ENCODE peak calls at places on chromosome 14, in seven cellular contexts. W is HT-29; I is neural crest cell; D is NCI-H1105; L is mesendoderm; C is effector CD4-positive, alpha-beta T cell; K is activated T-cell treated with anti-CD3 and anti-CD28 coated beads, Interleukin-2, amount 50 U/mL, for 1 hour. X is an unnamed sample.

GRCh38 chr14:73878436-73878835 is 8.2 kb upstream of the ZNF410 start:
- DNase-seq in W (no peak), I (no peak), D (no peak), L (no peak), C (no peak), K (no peak), X (no peak)

GRCh38 chr14:30754778-30755177 is 119.6 kb upstream of the COCH start:
- DNase-seq in W (no peak), I (no peak), D (no peak), L (no peak), C (no peak), K (no peak), X (no peak)

GRCh38 chr14:38248629-38249028 is 7.3 kb downstream of the CLEC14A start:
- DNase-seq in W (no peak), I (no peak), D (no peak), L (peak), C (no peak), K (no peak), X (no peak)

GRCh38 chr14:21220874-21221477 is 48.3 kb downstream of the HNRNPC start:
- DNase-seq in W (no peak), I (no peak), D (no peak), L (no peak), C (no peak), K (no peak), X (no peak)

GRCh38 chr14:96275182-96276112 is 19.4 kb downstream of the BDKRB1 start:
- DNase-seq in W (peak), I (peak), D (peak), L (peak), C (peak), K (peak), X (peak)

GRCh38 chr14:24481622-24482324 is 26.3 kb downstream of the CMA1 start:
- DNase-seq in W (peak), I (peak), D (no peak), L (peak), C (peak), K (peak), X (no peak)

GRCh38 chr14:21385170-21385904 is 1.5 kb upstream of the SUPT16H start:
- DNase-seq in W (peak), I (no peak), D (no peak), L (no peak), C (no peak), K (no peak), X (no peak)

GRCh38 chr14:104130974-104131651 is 7.3 kb upstream of the KIF26A start:
- DNase-seq in W (peak), I (no peak), D (no peak), L (peak), C (no peak), K (no peak), X (peak)

GRCh38 chr14:94395306-94395899 is 7.0 kb upstream of the SERPINA1 start:
- DNase-seq in W (no peak), I (no peak), D (no peak), L (no peak), C (no peak), K (no peak), X (no peak)

GRCh38 chr14:97166497-97166896 is 369.3 kb downstream of the VRK1 start:
- DNase-seq in W (no peak), I (no peak), D (no peak), L (no peak), C (no peak), K (no peak), X (no peak)

GRCh38 chr14:64943981-64944520 is 1.5 kb upstream of the GPX2 start:
- DNase-seq in W (peak), I (no peak), D (no peak), L (no peak), C (no peak), K (no peak), X (no peak)

GRCh38 chr14:64654072-64654899 is 49.9 kb upstream of the PLEKHG3 start:
- DNase-seq in W (peak), I (no peak), D (no peak), L (no peak), C (no peak), K (no peak), X (no peak)

GRCh38 chr14:64703393-64704144 is 655 bp upstream of the PLEKHG3 start:
- DNase-seq in W (no peak), I (no peak), D (no peak), L (peak), C (no peak), K (no peak), X (no peak)

GRCh38 chr14:42214981-42215491 is 608.4 kb downstream of the LRFN5 start:
- DNase-seq in W (peak), I (no peak), D (no peak), L (peak), C (no peak), K (no peak), X (no peak)

GRCh38 chr14:72521968-72522741 is 371.7 kb downstream of the DPF3 start:
- DNase-seq in W (no peak), I (no peak), D (no peak), L (no peak), C (no peak), K (no peak), X (no peak)

GRCh38 chr14:61526405-61527312 is 168.7 kb upstream of the HIF1A start:
- DNase-seq in W (peak), I (no peak), D (no peak), L (no peak), C (no peak), K (no peak), X (peak)

GRCh38 chr14:32559595-32559994 is 230.5 kb downstream of the AKAP6 start:
- DNase-seq in W (no peak), I (no peak), D (no peak), L (no peak), C (no peak), K (no peak), X (no peak)

GRCh38 chr14:102363182-102363952 is 626 bp downstream of the TECPR2 start:
- DNase-seq in W (peak), I (peak), D (peak), L (peak), C (peak), K (no peak), X (peak)

GRCh38 chr14:95319312-95320075 is at the start of gene CLMN:
- DNase-seq in W (no peak), I (peak), D (peak), L (peak), C (no peak), K (peak), X (peak)

GRCh38 chr14:59107819-59108218 is 80.6 kb upstream of the DAAM1 start:
- DNase-seq in W (peak), I (no peak), D (peak), L (no peak), C (no peak), K (no peak), X (no peak)

GRCh38 chr14:80491562-80492139 is 280.3 kb upstream of the DIO2 start:
- DNase-seq in W (no peak), I (no peak), D (no peak), L (no peak), C (no peak), K (no peak), X (no peak)

GRCh38 chr14:60965402-60965801 is 15.5 kb downstream of the TRMT5 start:
- DNase-seq in W (no peak), I (no peak), D (no peak), L (no peak), C (no peak), K (no peak), X (no peak)

GRCh38 chr14:21846227-21846885 is 172.7 kb upstream of the OR4E1 start:
- DNase-seq in W (peak), I (peak), D (no peak), L (peak), C (peak), K (peak), X (no peak)

GRCh38 chr14:61475316-61475715 is 153.9 kb downstream of the PRKCH start:
- DNase-seq in W (peak), I (no peak), D (peak), L (peak), C (no peak), K (no peak), X (no peak)

GRCh38 chr14:70697681-70698080 is 56.0 kb downstream of the TTC9 start:
- DNase-seq in W (peak), I (no peak), D (no peak), L (no peak), C (no peak), K (no peak), X (no peak)

GRCh38 chr14:93969082-93969828 is 7.1 kb downstream of the ASB2 start:
- DNase-seq in W (no peak), I (no peak), D (no peak), L (no peak), C (no peak), K (no peak), X (peak)

GRCh38 chr14:105084741-105085571 is 19.7 kb upstream of the GPR132 start:
- DNase-seq in W (no peak), I (no peak), D (no peak), L (no peak), C (no peak), K (no peak), X (no peak)

GRCh38 chr14:30907659-30908057 is 33.3 kb downstream of the COCH start:
- DNase-seq in W (no peak), I (no peak), D (no peak), L (no peak), C (no peak), K (no peak), X (no peak)

GRCh38 chr14:24310666-24311604 is at the start of gene LTB4R:
- DNase-seq in W (peak), I (no peak), D (no peak), L (no peak), C (peak), K (peak), X (peak)

GRCh38 chr14:53149656-53150319 is 3.3 kb downstream of the DDHD1 start:
- DNase-seq in W (no peak), I (no peak), D (no peak), L (no peak), C (no peak), K (no peak), X (no peak)

GRCh38 chr14:71400821-71401447 is 493.7 kb downstream of the PCNX1 start:
- DNase-seq in W (no peak), I (no peak), D (no peak), L (no peak), C (no peak), K (no peak), X (no peak)

GRCh38 chr14:100899841-100900771 is 3.4 kb downstream of the RTL1 start:
- DNase-seq in W (no peak), I (no peak), D (no peak), L (peak), C (no peak), K (no peak), X (no peak)

GRCh38 chr14:91873476-91874265 is 6.3 kb upstream of the TC2N start:
- DNase-seq in W (no peak), I (no peak), D (no peak), L (no peak), C (peak), K (peak), X (no peak)

GRCh38 chr14:60064491-60065072 is 27.1 kb upstream of the PCNX4 start:
- DNase-seq in W (peak), I (no peak), D (no peak), L (peak), C (no peak), K (no peak), X (no peak)

GRCh38 chr14:23544511-23545447 is 6.8 kb downstream of the ZFHX2 start:
- DNase-seq in W (no peak), I (no peak), D (peak), L (peak), C (no peak), K (no peak), X (peak)

GRCh38 chr14:103832046-103832445 is 15.3 kb downstream of the PPP1R13B start:
- DNase-seq in W (no peak), I (no peak), D (no peak), L (no peak), C (no peak), K (no peak), X (no peak)

GRCh38 chr14:33836203-33836894 is 114.5 kb downstream of the EGLN3 start:
- DNase-seq in W (no peak), I (no peak), D (peak), L (no peak), C (no peak), K (no peak), X (no peak)